ENCODE peak calls at places on chromosome 4, in seven cellular contexts. T is NCI-H2081; I is stimulated activated CD8-positive, alpha-beta memory T cell treated with anti-CD3 and anti-CD28 coated beads, Interleukin-7, amount 100 ng/mL, for 1 hour; O is stimulated activated CD4-positive, alpha-beta T cell treated with anti-CD3 and anti-CD28 coated beads, TNF-alpha, amount 100 ng/mL, for 4 hours; Z is COR-L47; C is hypothalamus; B is GM03348. U is an unnamed sample.

GRCh38 chr4:114384629-114385028 is 214.0 kb upstream of the UGT8 start:
- DNase-seq in O (no peak), I (no peak), C (no peak), T (peak), B (peak), Z (peak), U (no peak)

GRCh38 chr4:105061136-105061696 is 85.5 kb upstream of the TET2 start:
- DNase-seq in T (no peak), Z (no peak), C (peak), B (no peak), O (peak), I (no peak), U (no peak)

GRCh38 chr4:48483006-48483776 is at the start of gene SLC10A4:
- DNase-seq in O (no peak), T (peak), B (peak), I (no peak), C (no peak), Z (peak), U (peak)

GRCh38 chr4:185810746-185811508 is 1.1 kb downstream of the SORBS2 start:
- DNase-seq in O (no peak), C (no peak), Z (no peak), B (no peak), I (no peak), T (no peak), U (peak)

GRCh38 chr4:128350449-128351045 is 62.9 kb upstream of the PGRMC2 start:
- DNase-seq in Z (no peak), B (no peak), T (no peak), O (no peak), C (no peak), I (no peak), U (no peak)

GRCh38 chr4:163332526-163333405 is at the start of gene NPY1R:
- DNase-seq in Z (peak), C (peak), B (peak), T (peak), I (no peak), O (no peak), U (no peak)

GRCh38 chr4:69753666-69754065 is 6.8 kb downstream of the SULT1B1 start:
- DNase-seq in B (no peak), Z (no peak), O (no peak), C (no peak), T (no peak), I (no peak), U (no peak)

GRCh38 chr4:150477869-150478268 is 104.1 kb upstream of the MAB21L2 start:
- DNase-seq in C (no peak), I (no peak), O (no peak), Z (no peak), T (no peak), B (no peak), U (no peak)

GRCh38 chr4:106587558-106587957 is 219.0 kb upstream of the GIMD1 start:
- DNase-seq in I (no peak), B (peak), Z (no peak), O (no peak), T (no peak), C (no peak), U (no peak)

GRCh38 chr4:134201216-134202098 is at the start of gene PABPC4L:
- DNase-seq in O (no peak), Z (no peak), T (peak), B (peak), C (no peak), I (no peak), U (no peak)

GRCh38 chr4:11367371-11367770 is 61.3 kb downstream of the HS3ST1 start:
- DNase-seq in B (no peak), T (no peak), Z (peak), I (no peak), O (no peak), C (peak), U (peak)

GRCh38 chr4:84472154-84472553 is 26.9 kb downstream of the NKX6-1 start:
- DNase-seq in Z (no peak), O (no peak), B (no peak), T (no peak), I (no peak), C (no peak), U (no peak)

GRCh38 chr4:54961357-54961975 is 163.9 kb downstream of the KDR start:
- DNase-seq in B (peak), I (no peak), Z (peak), T (peak), C (no peak), O (no peak), U (no peak)

GRCh38 chr4:75248770-75249467 is 265.3 kb downstream of the RCHY1 start:
- DNase-seq in C (no peak), I (no peak), O (no peak), Z (no peak), T (peak), B (no peak), U (no peak)

GRCh38 chr4:122588453-122589238 is 32.2 kb downstream of the IL21 start:
- DNase-seq in O (no peak), T (no peak), B (no peak), Z (no peak), C (no peak), I (no peak), U (no peak)

GRCh38 chr4:28278676-28279075 is 1418.0 kb downstream of the STIM2 start:
- DNase-seq in B (no peak), O (no peak), T (no peak), I (no peak), Z (no peak), C (no peak), U (no peak)

GRCh38 chr4:111512081-111512774 is 633.0 kb upstream of the FAM241A start:
- DNase-seq in B (peak), Z (no peak), I (no peak), O (no peak), T (no peak), C (no peak), U (no peak)

GRCh38 chr4:152919826-152920225 is 16.3 kb upstream of the FHDC1 start:
- DNase-seq in Z (no peak), O (no peak), B (no peak), I (no peak), T (no peak), C (no peak), U (no peak)

GRCh38 chr4:2793920-2794706 is 1.2 kb downstream of the SH3BP2 start:
- DNase-seq in B (peak), I (no peak), C (no peak), Z (no peak), T (no peak), O (no peak), U (no peak)

GRCh38 chr4:72531322-72531721 is 37.7 kb downstream of the ADAMTS3 start:
- DNase-seq in B (no peak), Z (no peak), O (no peak), C (no peak), I (no peak), T (no peak), U (no peak)

GRCh38 chr4:6345866-6346265 is 76.2 kb downstream of the WFS1 start:
- DNase-seq in C (no peak), T (no peak), I (no peak), B (no peak), O (no peak), Z (no peak), U (no peak)

GRCh38 chr4:153927546-153927945 is 138.7 kb upstream of the SFRP2 start:
- DNase-seq in Z (no peak), O (no peak), C (no peak), I (no peak), T (no peak), B (peak), U (no peak)

GRCh38 chr4:6535706-6536105 is 39.3 kb upstream of the MAN2B2 start:
- DNase-seq in C (no peak), Z (no peak), O (no peak), T (no peak), B (no peak), I (no peak), U (no peak)

GRCh38 chr4:144338834-144339233 is 198.3 kb upstream of the GYPA start:
- DNase-seq in C (no peak), I (no peak), T (no peak), B (no peak), O (no peak), Z (no peak), U (no peak)

GRCh38 chr4:7319024-7319423 is 115.7 kb downstream of the PSAPL1 start:
- DNase-seq in T (no peak), C (no peak), I (no peak), B (no peak), Z (no peak), O (no peak), U (no peak)

GRCh38 chr4:102627831-102628523 is 126.8 kb downstream of the NFKB1 start:
- DNase-seq in Z (no peak), T (no peak), I (no peak), B (peak), O (no peak), C (no peak), U (no peak)

GRCh38 chr4:98706200-98706813 is 47.9 kb upstream of the TSPAN5 start:
- DNase-seq in I (no peak), B (no peak), T (no peak), Z (no peak), C (no peak), O (no peak), U (no peak)

GRCh38 chr4:138087181-138087714 is 154.9 kb downstream of the SLC7A11 start:
- DNase-seq in C (no peak), B (no peak), I (no peak), O (no peak), T (no peak), Z (no peak), U (no peak)

GRCh38 chr4:76547167-76547760 is 112.2 kb downstream of the SHROOM3 start:
- DNase-seq in O (no peak), T (no peak), B (no peak), Z (no peak), C (no peak), I (no peak), U (no peak)

GRCh38 chr4:36281384-36282106 is at the start of gene DTHD1:
- DNase-seq in O (no peak), B (no peak), Z (no peak), C (no peak), I (no peak), T (no peak), U (no peak)

GRCh38 chr4:80197601-80198444 is 520 bp downstream of the PRDM8 start:
- DNase-seq in I (no peak), T (peak), O (no peak), C (no peak), B (peak), Z (peak), U (peak)

GRCh38 chr4:156870861-156871260 is 100.7 kb downstream of the PDGFC start:
- DNase-seq in Z (no peak), O (no peak), C (no peak), T (no peak), B (no peak), I (no peak), U (no peak)

U was measured in NCI-H187.